ENCODE peak calls at places on chromosome 12, in five cellular contexts. One of them, this sample, is unnamed.

GRCh38 chr12:111446044-111446581 is 40.4 kb downstream of the SH2B3 start:
- DNase-seq in IMR-90: peak
- DNase-seq in mesendoderm: peak
- DNase-seq in dorsolateral prefrontal cortex: peak
- DNase-seq in CD4-positive, CD25-positive, alpha-beta regulatory T cell: no peak
- DNase-seq in this sample: no peak

GRCh38 chr12:10365716-10366433 is 24.0 kb downstream of the KLRK1 start:
- DNase-seq in IMR-90: peak
- DNase-seq in mesendoderm: peak
- DNase-seq in dorsolateral prefrontal cortex: no peak
- DNase-seq in CD4-positive, CD25-positive, alpha-beta regulatory T cell: no peak
- DNase-seq in this sample: no peak

GRCh38 chr12:49895773-49896172 is 7.9 kb downstream of the FAIM2 start:
- DNase-seq in IMR-90: no peak
- DNase-seq in mesendoderm: no peak
- DNase-seq in dorsolateral prefrontal cortex: no peak
- DNase-seq in CD4-positive, CD25-positive, alpha-beta regulatory T cell: no peak
- DNase-seq in this sample: no peak

GRCh38 chr12:97222391-97222790 is 240.2 kb upstream of the RMST start:
- DNase-seq in IMR-90: no peak
- DNase-seq in mesendoderm: no peak
- DNase-seq in dorsolateral prefrontal cortex: no peak
- DNase-seq in CD4-positive, CD25-positive, alpha-beta regulatory T cell: no peak
- DNase-seq in this sample: no peak

GRCh38 chr12:49917126-49917787 is 13.6 kb upstream of the FAIM2 start:
- DNase-seq in IMR-90: no peak
- DNase-seq in mesendoderm: no peak
- DNase-seq in dorsolateral prefrontal cortex: no peak
- DNase-seq in CD4-positive, CD25-positive, alpha-beta regulatory T cell: no peak
- DNase-seq in this sample: no peak

GRCh38 chr12:42744539-42745156 is 155.1 kb upstream of the PRICKLE1 start:
- DNase-seq in IMR-90: no peak
- DNase-seq in mesendoderm: peak
- DNase-seq in dorsolateral prefrontal cortex: no peak
- DNase-seq in CD4-positive, CD25-positive, alpha-beta regulatory T cell: no peak
- DNase-seq in this sample: no peak

GRCh38 chr12:48017496-48017895 is 13.2 kb upstream of the COL2A1 start:
- DNase-seq in IMR-90: no peak
- DNase-seq in mesendoderm: no peak
- DNase-seq in dorsolateral prefrontal cortex: no peak
- DNase-seq in CD4-positive, CD25-positive, alpha-beta regulatory T cell: no peak
- DNase-seq in this sample: no peak

GRCh38 chr12:26938660-26939185 is 453 bp downstream of the FGFR1OP2 start:
- DNase-seq in IMR-90: no peak
- DNase-seq in mesendoderm: peak
- DNase-seq in dorsolateral prefrontal cortex: no peak
- DNase-seq in CD4-positive, CD25-positive, alpha-beta regulatory T cell: peak
- DNase-seq in this sample: no peak

GRCh38 chr12:65656904-65657351 is 167.4 kb upstream of the HMGA2 start:
- DNase-seq in IMR-90: peak
- DNase-seq in mesendoderm: no peak
- DNase-seq in dorsolateral prefrontal cortex: no peak
- DNase-seq in CD4-positive, CD25-positive, alpha-beta regulatory T cell: no peak
- DNase-seq in this sample: no peak

GRCh38 chr12:29155079-29155478 is 6.0 kb downstream of the FAR2 start:
- DNase-seq in IMR-90: no peak
- DNase-seq in mesendoderm: peak
- DNase-seq in dorsolateral prefrontal cortex: no peak
- DNase-seq in CD4-positive, CD25-positive, alpha-beta regulatory T cell: no peak
- DNase-seq in this sample: no peak

GRCh38 chr12:66119229-66119869 is 11.2 kb downstream of the LLPH start:
- DNase-seq in IMR-90: peak
- DNase-seq in mesendoderm: no peak
- DNase-seq in dorsolateral prefrontal cortex: no peak
- DNase-seq in CD4-positive, CD25-positive, alpha-beta regulatory T cell: no peak
- DNase-seq in this sample: no peak

GRCh38 chr12:87813476-87814234 is 215.5 kb downstream of the C12orf50 start:
- DNase-seq in IMR-90: peak
- DNase-seq in mesendoderm: no peak
- DNase-seq in dorsolateral prefrontal cortex: no peak
- DNase-seq in CD4-positive, CD25-positive, alpha-beta regulatory T cell: no peak
- DNase-seq in this sample: no peak

GRCh38 chr12:20420557-20420956 is 52.2 kb downstream of the PDE3A start:
- DNase-seq in IMR-90: no peak
- DNase-seq in mesendoderm: no peak
- DNase-seq in dorsolateral prefrontal cortex: no peak
- DNase-seq in CD4-positive, CD25-positive, alpha-beta regulatory T cell: no peak
- DNase-seq in this sample: no peak

GRCh38 chr12:45409966-45410365 is 194.1 kb downstream of the ANO6 start:
- DNase-seq in IMR-90: peak
- DNase-seq in mesendoderm: no peak
- DNase-seq in dorsolateral prefrontal cortex: no peak
- DNase-seq in CD4-positive, CD25-positive, alpha-beta regulatory T cell: no peak
- DNase-seq in this sample: no peak

GRCh38 chr12:123474493-123475255 is 16.7 kb downstream of the SNRNP35 start:
- DNase-seq in IMR-90: no peak
- DNase-seq in mesendoderm: no peak
- DNase-seq in dorsolateral prefrontal cortex: no peak
- DNase-seq in CD4-positive, CD25-positive, alpha-beta regulatory T cell: no peak
- DNase-seq in this sample: no peak

GRCh38 chr12:12723681-12724420 is 6.7 kb downstream of the CDKN1B start:
- DNase-seq in IMR-90: peak
- DNase-seq in mesendoderm: no peak
- DNase-seq in dorsolateral prefrontal cortex: no peak
- DNase-seq in CD4-positive, CD25-positive, alpha-beta regulatory T cell: peak
- DNase-seq in this sample: no peak

GRCh38 chr12:114508529-114509129 is 102.7 kb upstream of the TBX5 start:
- DNase-seq in IMR-90: peak
- DNase-seq in mesendoderm: peak
- DNase-seq in dorsolateral prefrontal cortex: peak
- DNase-seq in CD4-positive, CD25-positive, alpha-beta regulatory T cell: peak
- DNase-seq in this sample: peak

GRCh38 chr12:87182696-87183233 is 846.4 kb downstream of the C12orf50 start:
- DNase-seq in IMR-90: no peak
- DNase-seq in mesendoderm: peak
- DNase-seq in dorsolateral prefrontal cortex: no peak
- DNase-seq in CD4-positive, CD25-positive, alpha-beta regulatory T cell: no peak
- DNase-seq in this sample: no peak

GRCh38 chr12:16384732-16385131 is 37.3 kb downstream of the MGST1 start:
- DNase-seq in IMR-90: no peak
- DNase-seq in mesendoderm: peak
- DNase-seq in dorsolateral prefrontal cortex: no peak
- DNase-seq in CD4-positive, CD25-positive, alpha-beta regulatory T cell: no peak
- DNase-seq in this sample: no peak

GRCh38 chr12:75750950-75751349 is 239.5 kb upstream of the KRR1 start:
- DNase-seq in IMR-90: peak
- DNase-seq in mesendoderm: no peak
- DNase-seq in dorsolateral prefrontal cortex: no peak
- DNase-seq in CD4-positive, CD25-positive, alpha-beta regulatory T cell: no peak
- DNase-seq in this sample: no peak

GRCh38 chr12:122022393-122023338 is 982 bp downstream of the BCL7A start:
- DNase-seq in IMR-90: no peak
- DNase-seq in mesendoderm: peak
- DNase-seq in dorsolateral prefrontal cortex: peak
- DNase-seq in CD4-positive, CD25-positive, alpha-beta regulatory T cell: no peak
- DNase-seq in this sample: peak

GRCh38 chr12:123150273-123150803 is 552 bp downstream of the PITPNM2 start:
- DNase-seq in IMR-90: no peak
- DNase-seq in mesendoderm: no peak
- DNase-seq in dorsolateral prefrontal cortex: peak
- DNase-seq in CD4-positive, CD25-positive, alpha-beta regulatory T cell: peak
- DNase-seq in this sample: no peak

GRCh38 chr12:49983892-49984291 is 11.1 kb downstream of the AQP6 start:
- DNase-seq in IMR-90: peak
- DNase-seq in mesendoderm: peak
- DNase-seq in dorsolateral prefrontal cortex: no peak
- DNase-seq in CD4-positive, CD25-positive, alpha-beta regulatory T cell: no peak
- DNase-seq in this sample: no peak

GRCh38 chr12:5581616-5582367 is 149.9 kb downstream of the NTF3 start:
- DNase-seq in IMR-90: no peak
- DNase-seq in mesendoderm: no peak
- DNase-seq in dorsolateral prefrontal cortex: no peak
- DNase-seq in CD4-positive, CD25-positive, alpha-beta regulatory T cell: no peak
- DNase-seq in this sample: no peak

GRCh38 chr12:100141998-100142850 is 450 bp downstream of the BLTP3B start:
- DNase-seq in IMR-90: no peak
- DNase-seq in mesendoderm: peak
- DNase-seq in dorsolateral prefrontal cortex: peak
- DNase-seq in CD4-positive, CD25-positive, alpha-beta regulatory T cell: peak
- DNase-seq in this sample: peak

GRCh38 chr12:2970744-2971143 is 11.5 kb downstream of the TEAD4 start:
- DNase-seq in IMR-90: no peak
- DNase-seq in mesendoderm: peak
- DNase-seq in dorsolateral prefrontal cortex: no peak
- DNase-seq in CD4-positive, CD25-positive, alpha-beta regulatory T cell: no peak
- DNase-seq in this sample: no peak

GRCh38 chr12:86148612-86149011 is 107.6 kb downstream of the MGAT4C start:
- DNase-seq in IMR-90: peak
- DNase-seq in mesendoderm: no peak
- DNase-seq in dorsolateral prefrontal cortex: no peak
- DNase-seq in CD4-positive, CD25-positive, alpha-beta regulatory T cell: no peak
- DNase-seq in this sample: no peak

GRCh38 chr12:81953541-81953940 is 194.4 kb upstream of the PPFIA2 start:
- DNase-seq in IMR-90: no peak
- DNase-seq in mesendoderm: no peak
- DNase-seq in dorsolateral prefrontal cortex: no peak
- DNase-seq in CD4-positive, CD25-positive, alpha-beta regulatory T cell: no peak
- DNase-seq in this sample: no peak

GRCh38 chr12:76764856-76765255 is 941 bp downstream of the ZDHHC17 start:
- DNase-seq in IMR-90: peak
- DNase-seq in mesendoderm: no peak
- DNase-seq in dorsolateral prefrontal cortex: no peak
- DNase-seq in CD4-positive, CD25-positive, alpha-beta regulatory T cell: no peak
- DNase-seq in this sample: no peak

GRCh38 chr12:51238037-51238509 is 553 bp upstream of the DAZAP2 start:
- DNase-seq in IMR-90: no peak
- DNase-seq in mesendoderm: no peak
- DNase-seq in dorsolateral prefrontal cortex: peak
- DNase-seq in CD4-positive, CD25-positive, alpha-beta regulatory T cell: no peak
- DNase-seq in this sample: no peak

GRCh38 chr12:107684990-107685359 is 624 bp upstream of the PWP1 start:
- DNase-seq in IMR-90: peak
- DNase-seq in mesendoderm: peak
- DNase-seq in dorsolateral prefrontal cortex: no peak
- DNase-seq in CD4-positive, CD25-positive, alpha-beta regulatory T cell: no peak
- DNase-seq in this sample: no peak
- H3K27ac ChIP-seq in IMR-90: no peak
- H3K27ac ChIP-seq in mesendoderm: no peak
- H3K27ac ChIP-seq in dorsolateral prefrontal cortex: no peak
- H3K27ac ChIP-seq in CD4-positive, CD25-positive, alpha-beta regulatory T cell: peak
- H3K27ac ChIP-seq in this sample: no peak

GRCh38 chr12:72271741-72272661 is at the start of gene TRHDE:
- DNase-seq in IMR-90: peak
- DNase-seq in mesendoderm: peak
- DNase-seq in dorsolateral prefrontal cortex: peak
- DNase-seq in CD4-positive, CD25-positive, alpha-beta regulatory T cell: no peak
- DNase-seq in this sample: no peak
- H3K27ac ChIP-seq in IMR-90: peak
- H3K27ac ChIP-seq in mesendoderm: no peak
- H3K27ac ChIP-seq in dorsolateral prefrontal cortex: peak
- H3K27ac ChIP-seq in CD4-positive, CD25-positive, alpha-beta regulatory T cell: no peak
- H3K27ac ChIP-seq in this sample: peak

GRCh38 chr12:31363826-31364225 is 37.9 kb upstream of the SINHCAF start:
- DNase-seq in IMR-90: no peak
- DNase-seq in mesendoderm: no peak
- DNase-seq in dorsolateral prefrontal cortex: no peak
- DNase-seq in CD4-positive, CD25-positive, alpha-beta regulatory T cell: no peak
- DNase-seq in this sample: no peak

GRCh38 chr12:31369712-31370521 is 44.0 kb upstream of the SINHCAF start:
- DNase-seq in IMR-90: peak
- DNase-seq in mesendoderm: peak
- DNase-seq in dorsolateral prefrontal cortex: no peak
- DNase-seq in CD4-positive, CD25-positive, alpha-beta regulatory T cell: no peak
- DNase-seq in this sample: no peak

GRCh38 chr12:31366104-31366621 is 40.2 kb upstream of the SINHCAF start:
- DNase-seq in IMR-90: no peak
- DNase-seq in mesendoderm: no peak
- DNase-seq in dorsolateral prefrontal cortex: no peak
- DNase-seq in CD4-positive, CD25-positive, alpha-beta regulatory T cell: no peak
- DNase-seq in this sample: no peak

GRCh38 chr12:31370645-31371620 is 45.0 kb upstream of the SINHCAF start:
- DNase-seq in IMR-90: no peak
- DNase-seq in mesendoderm: peak
- DNase-seq in dorsolateral prefrontal cortex: no peak
- DNase-seq in CD4-positive, CD25-positive, alpha-beta regulatory T cell: no peak
- DNase-seq in this sample: no peak

DNA sequence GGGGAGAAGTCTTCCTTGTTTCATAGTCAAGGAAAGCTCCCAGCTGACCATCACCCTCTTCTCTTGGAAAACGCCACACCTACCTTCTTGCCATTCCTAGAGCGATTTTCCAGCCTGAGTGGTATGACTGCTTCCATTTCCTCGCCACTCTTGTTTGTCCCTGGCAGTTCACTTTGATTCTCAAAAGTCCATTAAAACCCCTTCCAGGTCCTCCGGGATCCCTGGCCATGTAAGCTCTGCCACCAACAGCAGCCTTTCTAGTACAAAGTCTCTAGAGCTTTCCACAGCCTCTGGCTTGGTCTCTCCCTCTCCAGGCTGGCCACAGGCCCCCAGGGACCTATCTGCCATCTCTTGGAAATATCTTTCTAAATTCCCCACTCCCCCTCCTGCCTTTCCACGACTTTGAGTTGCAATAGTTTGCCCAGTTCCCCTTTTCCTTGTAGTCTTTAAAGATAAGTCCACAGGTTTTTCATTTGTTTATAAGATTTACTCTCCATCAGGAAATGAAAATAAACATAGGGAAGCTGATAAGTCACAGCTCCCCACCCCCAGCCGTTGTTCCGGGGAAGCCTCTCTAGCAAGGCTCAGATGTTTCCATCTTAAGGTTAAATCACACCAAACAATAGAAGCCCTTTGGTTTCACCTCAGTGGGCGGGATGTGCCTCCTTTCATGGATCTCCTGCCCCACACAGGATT is 42.9 kb upstream of the SINHCAF start:
- DNase-seq in IMR-90: peak
- DNase-seq in mesendoderm: peak
- DNase-seq in dorsolateral prefrontal cortex: no peak
- DNase-seq in CD4-positive, CD25-positive, alpha-beta regulatory T cell: no peak
- DNase-seq in this sample: no peak
- H3K27ac ChIP-seq in IMR-90: no peak
- H3K27ac ChIP-seq in mesendoderm: peak
- H3K27ac ChIP-seq in dorsolateral prefrontal cortex: no peak
- H3K27ac ChIP-seq in CD4-positive, CD25-positive, alpha-beta regulatory T cell: no peak
- H3K27ac ChIP-seq in this sample: no peak

GRCh38 chr12:56366948-56367347 is 4.3 kb upstream of the APOF start:
- DNase-seq in IMR-90: no peak
- DNase-seq in mesendoderm: no peak
- DNase-seq in dorsolateral prefrontal cortex: no peak
- DNase-seq in CD4-positive, CD25-positive, alpha-beta regulatory T cell: no peak
- DNase-seq in this sample: no peak
- H3K27ac ChIP-seq in IMR-90: no peak
- H3K27ac ChIP-seq in mesendoderm: no peak
- H3K27ac ChIP-seq in dorsolateral prefrontal cortex: no peak
- H3K27ac ChIP-seq in CD4-positive, CD25-positive, alpha-beta regulatory T cell: no peak
- H3K27ac ChIP-seq in this sample: no peak

GRCh38 chr12:98466970-98467369 is 48.4 kb upstream of the TMPO start:
- DNase-seq in IMR-90: no peak
- DNase-seq in mesendoderm: no peak
- DNase-seq in dorsolateral prefrontal cortex: no peak
- DNase-seq in CD4-positive, CD25-positive, alpha-beta regulatory T cell: no peak
- DNase-seq in this sample: no peak
- H3K27ac ChIP-seq in IMR-90: no peak
- H3K27ac ChIP-seq in mesendoderm: no peak
- H3K27ac ChIP-seq in dorsolateral prefrontal cortex: no peak
- H3K27ac ChIP-seq in CD4-positive, CD25-positive, alpha-beta regulatory T cell: no peak
- H3K27ac ChIP-seq in this sample: no peak

This sample was measured in substantia nigra.